ENCODE peak calls at places on chromosomes 11 and 22, in nine cellular contexts. One of them, this sample, is unnamed.

GRCh38 chr11:123473941-123474668 is 44.0 kb downstream of the GRAMD1B start:
- DNase-seq in breast epithelium: no peak
- DNase-seq in heart left ventricle: no peak
- DNase-seq in anterior cingulate cortex: no peak
- DNase-seq in LoVo: no peak
- DNase-seq in GM13976: no peak
- DNase-seq in RCC 7860: peak
- DNase-seq in WTC11: no peak
- DNase-seq in activated naive CD4-positive, alpha-beta T cell treated with anti-CD3 and anti-CD28 coated beads for 36 hours: no peak
- DNase-seq in this sample: no peak

GRCh38 chr11:133040289-133040893 is 491.9 kb downstream of the OPCML start:
- DNase-seq in breast epithelium: no peak
- DNase-seq in heart left ventricle: no peak
- DNase-seq in anterior cingulate cortex: no peak
- DNase-seq in LoVo: no peak
- DNase-seq in GM13976: no peak
- DNase-seq in RCC 7860: no peak
- DNase-seq in WTC11: no peak
- DNase-seq in activated naive CD4-positive, alpha-beta T cell treated with anti-CD3 and anti-CD28 coated beads for 36 hours: no peak
- DNase-seq in this sample: no peak

GRCh38 chr11:42043312-42043711 is 583.9 kb upstream of the LRRC4C start:
- DNase-seq in breast epithelium: no peak
- DNase-seq in heart left ventricle: no peak
- DNase-seq in anterior cingulate cortex: no peak
- DNase-seq in LoVo: no peak
- DNase-seq in GM13976: no peak
- DNase-seq in RCC 7860: no peak
- DNase-seq in WTC11: no peak
- DNase-seq in activated naive CD4-positive, alpha-beta T cell treated with anti-CD3 and anti-CD28 coated beads for 36 hours: no peak
- DNase-seq in this sample: no peak

GRCh38 chr11:115501504-115501894 is 2.7 kb downstream of the CADM1 start:
- DNase-seq in breast epithelium: no peak
- DNase-seq in heart left ventricle: no peak
- DNase-seq in anterior cingulate cortex: no peak
- DNase-seq in LoVo: no peak
- DNase-seq in GM13976: no peak
- DNase-seq in RCC 7860: no peak
- DNase-seq in WTC11: no peak
- DNase-seq in activated naive CD4-positive, alpha-beta T cell treated with anti-CD3 and anti-CD28 coated beads for 36 hours: no peak
- DNase-seq in this sample: no peak

GRCh38 chr11:65745049-65745448 is 24.5 kb upstream of the RNASEH2C start:
- DNase-seq in breast epithelium: no peak
- DNase-seq in heart left ventricle: no peak
- DNase-seq in anterior cingulate cortex: no peak
- DNase-seq in LoVo: no peak
- DNase-seq in GM13976: no peak
- DNase-seq in RCC 7860: no peak
- DNase-seq in WTC11: no peak
- DNase-seq in activated naive CD4-positive, alpha-beta T cell treated with anti-CD3 and anti-CD28 coated beads for 36 hours: no peak
- DNase-seq in this sample: no peak

GRCh38 chr22:45225732-45226560 is 14.7 kb downstream of the KIAA0930 start:
- DNase-seq in breast epithelium: peak
- DNase-seq in heart left ventricle: peak
- DNase-seq in anterior cingulate cortex: no peak
- DNase-seq in LoVo: no peak
- DNase-seq in GM13976: no peak
- DNase-seq in RCC 7860: no peak
- DNase-seq in WTC11: no peak
- DNase-seq in activated naive CD4-positive, alpha-beta T cell treated with anti-CD3 and anti-CD28 coated beads for 36 hours: no peak
- DNase-seq in this sample: no peak

GRCh38 chr11:64299847-64300648 is at the start of gene CATSPERZ:
- DNase-seq in breast epithelium: no peak
- DNase-seq in heart left ventricle: no peak
- DNase-seq in anterior cingulate cortex: no peak
- DNase-seq in LoVo: no peak
- DNase-seq in GM13976: no peak
- DNase-seq in RCC 7860: no peak
- DNase-seq in WTC11: peak
- DNase-seq in activated naive CD4-positive, alpha-beta T cell treated with anti-CD3 and anti-CD28 coated beads for 36 hours: no peak
- DNase-seq in this sample: no peak

GRCh38 chr11:69799582-69799981 is 19.6 kb downstream of the FGF3 start:
- DNase-seq in breast epithelium: no peak
- DNase-seq in heart left ventricle: no peak
- DNase-seq in anterior cingulate cortex: no peak
- DNase-seq in LoVo: peak
- DNase-seq in GM13976: no peak
- DNase-seq in RCC 7860: no peak
- DNase-seq in WTC11: no peak
- DNase-seq in activated naive CD4-positive, alpha-beta T cell treated with anti-CD3 and anti-CD28 coated beads for 36 hours: no peak
- DNase-seq in this sample: no peak

GRCh38 chr22:43435851-43436535 is 24.2 kb downstream of the MPPED1 start:
- DNase-seq in breast epithelium: peak
- DNase-seq in heart left ventricle: no peak
- DNase-seq in anterior cingulate cortex: no peak
- DNase-seq in LoVo: no peak
- DNase-seq in GM13976: no peak
- DNase-seq in RCC 7860: no peak
- DNase-seq in WTC11: no peak
- DNase-seq in activated naive CD4-positive, alpha-beta T cell treated with anti-CD3 and anti-CD28 coated beads for 36 hours: no peak
- DNase-seq in this sample: no peak

GRCh38 chr22:36215976-36216375 is 14.4 kb upstream of the APOL4 start:
- DNase-seq in breast epithelium: no peak
- DNase-seq in heart left ventricle: no peak
- DNase-seq in anterior cingulate cortex: no peak
- DNase-seq in LoVo: no peak
- DNase-seq in GM13976: no peak
- DNase-seq in RCC 7860: no peak
- DNase-seq in WTC11: no peak
- DNase-seq in activated naive CD4-positive, alpha-beta T cell treated with anti-CD3 and anti-CD28 coated beads for 36 hours: no peak
- DNase-seq in this sample: no peak

GRCh38 chr11:47353978-47354774 is 1.7 kb upstream of the MYBPC3 start:
- DNase-seq in breast epithelium: no peak
- DNase-seq in heart left ventricle: peak
- DNase-seq in anterior cingulate cortex: no peak
- DNase-seq in LoVo: no peak
- DNase-seq in GM13976: no peak
- DNase-seq in RCC 7860: no peak
- DNase-seq in WTC11: no peak
- DNase-seq in activated naive CD4-positive, alpha-beta T cell treated with anti-CD3 and anti-CD28 coated beads for 36 hours: no peak
- DNase-seq in this sample: no peak

GRCh38 chr11:73173755-73174494 is 31.8 kb upstream of the FCHSD2 start:
- DNase-seq in breast epithelium: no peak
- DNase-seq in heart left ventricle: peak
- DNase-seq in anterior cingulate cortex: no peak
- DNase-seq in LoVo: no peak
- DNase-seq in GM13976: no peak
- DNase-seq in RCC 7860: no peak
- DNase-seq in WTC11: no peak
- DNase-seq in activated naive CD4-positive, alpha-beta T cell treated with anti-CD3 and anti-CD28 coated beads for 36 hours: no peak
- DNase-seq in this sample: peak

GRCh38 chr11:80136991-80137390 is 696.2 kb upstream of the TENM4 start:
- DNase-seq in breast epithelium: no peak
- DNase-seq in heart left ventricle: no peak
- DNase-seq in anterior cingulate cortex: no peak
- DNase-seq in LoVo: no peak
- DNase-seq in GM13976: no peak
- DNase-seq in RCC 7860: peak
- DNase-seq in WTC11: no peak
- DNase-seq in activated naive CD4-positive, alpha-beta T cell treated with anti-CD3 and anti-CD28 coated beads for 36 hours: no peak
- DNase-seq in this sample: no peak

GRCh38 chr11:36449566-36450390 is 60.3 kb downstream of the TRAF6 start:
- DNase-seq in breast epithelium: no peak
- DNase-seq in heart left ventricle: no peak
- DNase-seq in anterior cingulate cortex: no peak
- DNase-seq in LoVo: no peak
- DNase-seq in GM13976: no peak
- DNase-seq in RCC 7860: no peak
- DNase-seq in WTC11: no peak
- DNase-seq in activated naive CD4-positive, alpha-beta T cell treated with anti-CD3 and anti-CD28 coated beads for 36 hours: no peak
- DNase-seq in this sample: no peak

GRCh38 chr11:32109138-32109537 is 18.3 kb downstream of the RCN1 start:
- DNase-seq in breast epithelium: no peak
- DNase-seq in heart left ventricle: no peak
- DNase-seq in anterior cingulate cortex: no peak
- DNase-seq in LoVo: no peak
- DNase-seq in GM13976: no peak
- DNase-seq in RCC 7860: no peak
- DNase-seq in WTC11: no peak
- DNase-seq in activated naive CD4-positive, alpha-beta T cell treated with anti-CD3 and anti-CD28 coated beads for 36 hours: no peak
- DNase-seq in this sample: no peak